ENCODE peak calls at places on chromosome 11, in four cellular contexts. R, Q, D and L are unnamed samples.

GRCh38 chr11:103380031-103380430 is 270.8 kb downstream of the DYNC2H1 start:
- DNase-seq in R (no peak), Q (no peak), D (no peak), L (no peak)

GRCh38 chr11:71488968-71489265 is 35.9 kb downstream of the NADSYN1 start:
- DNase-seq in Q (no peak), D (no peak), R (no peak), L (peak)

GRCh38 chr11:69157822-69158231 is 2.1 kb downstream of the SMIM38 start:
- DNase-seq in Q (no peak), R (no peak), D (peak), L (no peak)

GRCh38 chr11:55719608-55720160 is 53.6 kb upstream of the OR5D13 start:
- DNase-seq in Q (no peak), R (no peak), D (no peak), L (no peak)

GRCh38 chr11:44674809-44675208 is 52.0 kb upstream of the TSPAN18 start:
- DNase-seq in D (no peak), R (no peak), Q (no peak), L (no peak)

GRCh38 chr11:17560281-17561110 is 13.4 kb downstream of the OTOG start:
- DNase-seq in R (no peak), Q (no peak), D (no peak), L (no peak)

GRCh38 chr11:109320595-109320994 is 101.4 kb upstream of the C11orf87 start:
- DNase-seq in D (no peak), Q (no peak), R (no peak), L (no peak)

GRCh38 chr11:16402654-16403447 is 46.5 kb upstream of the SOX6 start:
- DNase-seq in R (no peak), Q (no peak), D (no peak), L (no peak)

GRCh38 chr11:16013649-16014275 is 342.6 kb downstream of the SOX6 start:
- DNase-seq in Q (no peak), R (no peak), D (no peak), L (no peak)

GRCh38 chr11:115591380-115591779 is 87.2 kb upstream of the CADM1 start:
- DNase-seq in D (no peak), Q (no peak), R (no peak), L (no peak)

GRCh38 chr11:85844439-85845051 is 10.6 kb upstream of the CCDC83 start:
- DNase-seq in R (no peak), Q (no peak), D (no peak), L (no peak)

GRCh38 chr11:119814766-119815165 is 85.8 kb upstream of the NECTIN1 start:
- DNase-seq in Q (no peak), R (no peak), D (no peak), L (no peak)

GRCh38 chr11:44028401-44028800 is 19.4 kb upstream of the ACCSL start:
- DNase-seq in D (no peak), Q (no peak), R (no peak), L (no peak)